ENCODE peak calls at places on chromosomes 1 and 21, in five cellular contexts. Y, H, X, I and D are unnamed samples.

GRCh38 chr1:236018885-236019453 is 45.9 kb downstream of the NID1 start:
- DNase-seq in X (peak; percentile 87), Y (peak; percentile 63), I (peak; percentile 86), H (peak; percentile 87), D (no peak)

GRCh38 chr1:93689521-93690223 is 8.0 kb upstream of the BCAR3 start:
- DNase-seq in H (no peak), I (no peak), Y (no peak), X (no peak), D (no peak)

GRCh38 chr1:20179369-20180172 is 6.3 kb upstream of the UBXN10 start:
- DNase-seq in X (no peak), H (no peak), Y (no peak), I (no peak), D (no peak)

GRCh38 chr1:231743966-231744365 is 117.4 kb downstream of the DISC1 start:
- DNase-seq in I (no peak), X (no peak), H (no peak), Y (no peak), D (no peak)

GRCh38 chr21:41895643-41896493 is 16.7 kb upstream of the PRDM15 start:
- DNase-seq in X (no peak), Y (no peak), H (no peak), I (no peak), D (no peak)

GRCh38 chr1:22658385-22659163 is 5.5 kb downstream of the C1QB start:
- DNase-seq in I (no peak), Y (no peak), X (no peak), H (no peak), D (no peak)

GRCh38 chr21:26449161-26449560 is 123.9 kb downstream of the CYYR1 start:
- DNase-seq in Y (peak; percentile 11), X (no peak), H (no peak), I (no peak), D (no peak)

GRCh38 chr1:232462200-232462599 is 167.7 kb downstream of the SIPA1L2 start:
- DNase-seq in Y (peak; percentile 23), I (no peak), X (no peak), H (no peak), D (no peak)

GRCh38 chr1:163842546-163842945 is 520.8 kb downstream of the NUF2 start:
- DNase-seq in I (no peak), H (no peak), Y (no peak), X (no peak), D (no peak)

GRCh38 chr1:17919525-17920439 is 164.6 kb downstream of the ACTL8 start:
- DNase-seq in Y (peak; percentile 80), H (no peak), X (no peak), I (no peak), D (no peak)

GRCh38 chr1:226634611-226635246 is 86.2 kb downstream of the STUM start:
- DNase-seq in I (no peak), Y (no peak), X (peak; percentile 36), H (no peak), D (no peak)